ENCODE peak calls at places on chromosomes 7 and 10, in eight cellular contexts. L, E, T, K, I, P, V and J are unnamed samples. For H3K4me1, the result is how much of the 10 kb centered on the place peaks cover.

GRCh38 chr10:132975976-132976682 is 33.8 kb upstream of the CFAP46 start:
- DNase-seq in L (no peak), E (no peak), T (no peak), K (no peak), I (no peak), P (no peak), V (no peak), J (no peak)

GRCh38 chr7:153217032-153217431 is 457.5 kb downstream of the ACTR3B start:
- DNase-seq in L (no peak), E (no peak), T (no peak), K (no peak), I (no peak), P (no peak), V (no peak), J (no peak)

GRCh38 chr10:12603766-12604470 is 254.6 kb downstream of the CAMK1D start:
- DNase-seq in L (no peak), E (no peak), T (no peak), K (no peak), I (no peak), P (no peak), V (no peak), J (peak)

GRCh38 chr10:100307716-100308115 is 21.2 kb upstream of the BLOC1S2 start:
- DNase-seq in L (no peak), E (no peak), T (no peak), K (no peak), I (no peak), P (no peak), V (no peak), J (no peak)

GRCh38 chr10:93334901-93335312 is 147.2 kb downstream of the MYOF start:
- DNase-seq in L (no peak), E (no peak), T (no peak), K (no peak), I (no peak), P (no peak), V (no peak), J (no peak)

GRCh38 chr10:55058800-55059199 is 257.8 kb upstream of the PCDH15 start:
- DNase-seq in L (no peak), E (no peak), T (no peak), K (no peak), I (no peak), P (no peak), V (no peak), J (no peak)

GRCh38 chr10:97061423-97061822 is 124.3 kb downstream of the SLIT1 start:
- DNase-seq in L (no peak), E (no peak), T (no peak), K (no peak), I (no peak), P (no peak), V (no peak), J (no peak)

GRCh38 chr7:27154901-27155815 is 1.3 kb downstream of the HOXA7 start:
- DNase-seq in L (no peak), E (no peak), T (no peak), K (peak), I (no peak), P (peak), V (peak), J (peak)

GRCh38 chr10:132462463-132463332 is 65.7 kb downstream of the PWWP2B start:
- DNase-seq in L (no peak), E (no peak), T (no peak), K (no peak), I (no peak), P (peak), V (no peak), J (no peak)

GRCh38 chr7:133319842-133320241 is 67.0 kb downstream of the EXOC4 start:
- DNase-seq in L (no peak), E (no peak), T (no peak), K (no peak), I (no peak), P (no peak), V (no peak), J (no peak)

GRCh38 chr10:104256335-104257080 is 1.8 kb downstream of the GSTO1 start:
- DNase-seq in L (no peak), E (no peak), T (no peak), K (no peak), I (no peak), P (no peak), V (no peak), J (no peak)

GRCh38 chr10:56605043-56605442 is 244.0 kb upstream of the ZWINT start:
- DNase-seq in L (no peak), E (no peak), T (no peak), K (no peak), I (peak), P (no peak), V (no peak), J (no peak)

GRCh38 chr10:128044186-128044585 is 82.0 kb downstream of the MKI67 start:
- DNase-seq in L (no peak), E (no peak), T (no peak), K (no peak), I (no peak), P (no peak), V (no peak), J (no peak)

GRCh38 chr7:41152179-41152678 is 550.7 kb downstream of the INHBA start:
- DNase-seq in L (no peak), E (no peak), T (no peak), K (no peak), I (no peak), P (no peak), V (no peak), J (no peak)

GRCh38 chr7:786472-787255 is 45.6 kb upstream of the SUN1 start:
- DNase-seq in L (no peak), E (peak), T (peak), K (peak), I (peak), P (peak), V (peak), J (peak)

GRCh38 chr7:130356760-130357611 is 12.4 kb downstream of the CPA5 start:
- DNase-seq in L (no peak), E (peak), T (peak), K (no peak), I (peak), P (peak), V (peak), J (peak)

GRCh38 chr7:101018271-101019167 is 1.4 kb upstream of the MUC17 start:
- DNase-seq in L (no peak), E (no peak), T (no peak), K (no peak), I (peak), P (no peak), V (no peak), J (no peak)

GRCh38 chr10:60767424-60767823 is 10.9 kb upstream of the CDK1 start:
- DNase-seq in L (no peak), E (no peak), T (no peak), K (no peak), I (peak), P (no peak), V (no peak), J (no peak)

GRCh38 chr10:75736889-75737610 is 305.6 kb downstream of the LRMDA start:
- DNase-seq in L (no peak), E (no peak), T (peak), K (no peak), I (no peak), P (no peak), V (no peak), J (no peak)

GRCh38 chr10:93440591-93441012 is 41.5 kb downstream of the MYOF start:
- DNase-seq in L (no peak), E (no peak), T (no peak), K (no peak), I (peak), P (no peak), V (no peak), J (no peak)

GRCh38 chr10:128684215-128684614 is 558.0 kb upstream of the MKI67 start:
- DNase-seq in L (no peak), E (no peak), T (no peak), K (no peak), I (no peak), P (no peak), V (no peak), J (no peak)

GRCh38 chr7:41730668-41731067 is 27.8 kb upstream of the INHBA start:
- DNase-seq in L (no peak), E (no peak), T (no peak), K (no peak), I (no peak), P (no peak), V (no peak), J (no peak)

GRCh38 chr10:82463614-82464013 is 588.6 kb downstream of the NRG3 start:
- DNase-seq in L (no peak), E (no peak), T (no peak), K (no peak), I (no peak), P (no peak), V (no peak), J (no peak)

GRCh38 chr10:112259688-112260087 is 23.5 kb upstream of the TECTB start:
- DNase-seq in L (peak), E (no peak), T (no peak), K (no peak), I (no peak), P (no peak), V (no peak), J (no peak)

GRCh38 chr7:16961650-16962049 is 79.9 kb upstream of the AGR3 start:
- DNase-seq in L (no peak), E (no peak), T (no peak), K (no peak), I (no peak), P (no peak), V (no peak), J (no peak)

GRCh38 chr7:17274551-17275245 is 23.8 kb upstream of the AHR start:
- DNase-seq in L (no peak), E (no peak), T (no peak), K (no peak), I (no peak), P (no peak), V (no peak), J (no peak)

GRCh38 chr7:123774498-123774897 is 25.7 kb upstream of the WASL start:
- DNase-seq in L (no peak), E (no peak), T (no peak), K (no peak), I (no peak), P (no peak), V (no peak), J (no peak)

GRCh38 chr10:131899695-131900349 is 986 bp upstream of the PPP2R2D start:
- DNase-seq in L (no peak), E (no peak), T (no peak), K (no peak), I (no peak), P (no peak), V (no peak), J (no peak)

GRCh38 chr10:46541017-46541661 is 15.3 kb downstream of the GPRIN2 start:
- DNase-seq in L (no peak), E (peak), T (no peak), K (peak), I (peak), P (peak), V (no peak), J (peak)

GRCh38 chr7:70893985-70894722 is 237.8 kb upstream of the GALNT17 start:
- DNase-seq in L (no peak), E (no peak), T (no peak), K (no peak), I (no peak), P (no peak), V (no peak), J (no peak)

GRCh38 chr7:50069613-50070012 is 23.4 kb downstream of the ZPBP start:
- DNase-seq in L (no peak), E (no peak), T (peak), K (peak), I (no peak), P (no peak), V (peak), J (no peak)

DNA sequence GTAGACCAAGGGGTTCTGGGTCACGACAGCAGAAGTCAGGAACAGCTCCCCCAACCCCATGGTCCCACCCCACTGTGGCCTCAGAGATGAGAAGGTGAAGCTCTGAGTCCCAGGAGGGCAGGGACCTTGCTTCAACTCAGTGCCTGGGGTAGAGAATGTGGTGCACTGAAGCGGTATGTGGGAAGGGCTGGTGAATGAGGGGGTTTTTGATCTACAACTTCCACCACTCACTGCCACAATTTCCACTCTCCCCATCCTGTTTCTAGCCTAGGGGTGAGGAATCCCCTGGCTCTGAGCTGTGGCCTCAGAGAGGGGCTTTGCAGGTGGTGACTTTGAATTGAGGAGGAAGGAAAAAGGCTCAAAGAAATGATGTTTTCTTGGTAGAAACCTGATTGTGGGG is 44.9 kb upstream of the TOMM7 start:
- DNase-seq in L (no peak), E (no peak), T (no peak), K (no peak), I (no peak), P (no peak), V (no peak), J (no peak)
- H3K4me1 ChIP-seq in L (under half), E (under half), T (under half), K (under half), I (under half), P (under half), V (under half), J (under half)

GRCh38 chr7:18495412-18496335 is at the start of gene HDAC9:
- DNase-seq in L (no peak), E (no peak), T (no peak), K (no peak), I (no peak), P (no peak), V (peak), J (peak)
- TF ChIP-seq POLR2A in L (no peak), E (no peak), T (no peak), K (no peak), I (no peak), P (no peak), V (no peak), J (peak)

GRCh38 chr7:44094796-44095592 is 9.2 kb upstream of the AEBP1 start:
- DNase-seq in L (no peak), E (no peak), T (no peak), K (no peak), I (no peak), P (no peak), V (no peak), J (no peak)
- H3K4me1 ChIP-seq in L (half or more), E (under half), T (under half), K (under half), I (under half), P (under half), V (under half), J (under half)

GRCh38 chr7:98177553-98177952 is 33.7 kb upstream of the BHLHA15 start:
- DNase-seq in L (no peak), E (no peak), T (no peak), K (no peak), I (no peak), P (no peak), V (no peak), J (no peak)

GRCh38 chr7:98178762-98179490 is 32.3 kb upstream of the BHLHA15 start:
- DNase-seq in L (no peak), E (no peak), T (no peak), K (no peak), I (no peak), P (no peak), V (no peak), J (no peak)

GRCh38 chr7:98180751-98181150 is 30.5 kb upstream of the BHLHA15 start:
- DNase-seq in L (no peak), E (no peak), T (no peak), K (no peak), I (no peak), P (no peak), V (no peak), J (no peak)

GRCh38 chr7:98175260-98175604 is 36.0 kb upstream of the BHLHA15 start:
- DNase-seq in L (no peak), E (no peak), T (no peak), K (no peak), I (no peak), P (no peak), V (no peak), J (no peak)

GRCh38 chr7:98178321-98178720 is 32.9 kb upstream of the BHLHA15 start:
- DNase-seq in L (no peak), E (no peak), T (peak), K (peak), I (peak), P (no peak), V (no peak), J (no peak)
- TF ChIP-seq POLR2A in L (no peak), E (no peak), T (peak), K (peak), I (peak), P (no peak), V (no peak), J (no peak)